ENCODE peak calls at places on chromosome X, in four cellular contexts. G is HepG2, L is NB4, W is spleen. V is an unnamed sample.

GRCh38 chrX:12967711-12968465 is 7.0 kb upstream of the TMSB4X start:
- DNase-seq in G (no peak), L (peak), W (peak), V (no peak)

GRCh38 chrX:66203114-66203513 is 39.1 kb downstream of the HEPH start:
- DNase-seq in G (no peak), L (no peak), W (no peak), V (no peak)

GRCh38 chrX:118823263-118824172 is at the start of gene ZCCHC12:
- DNase-seq in G (peak), L (peak), W (peak), V (peak)

GRCh38 chrX:40104649-40105015 is 6.9 kb upstream of the BCOR start:
- DNase-seq in G (no peak), L (peak), W (peak), V (peak)

GRCh38 chrX:81577028-81577427 is 375.1 kb downstream of the SH3BGRL start:
- DNase-seq in G (no peak), L (no peak), W (no peak), V (no peak)

GRCh38 chrX:138481649-138482048 is 229.9 kb downstream of the FGF13 start:
- DNase-seq in G (no peak), L (no peak), W (no peak), V (no peak)

GRCh38 chrX:6708676-6709075 is 173.8 kb upstream of the VCX3A start:
- DNase-seq in G (no peak), L (no peak), W (no peak), V (no peak)

GRCh38 chrX:39740078-39740477 is 357.7 kb downstream of the BCOR start:
- DNase-seq in G (no peak), L (no peak), W (no peak), V (no peak)

GRCh38 chrX:129721870-129722269 is 16.9 kb upstream of the XPNPEP2 start:
- DNase-seq in G (no peak), L (no peak), W (no peak), V (no peak)

GRCh38 chrX:38061335-38061734 is 55.0 kb downstream of the SYTL5 start:
- DNase-seq in G (peak), L (peak), W (no peak), V (peak)

GRCh38 chrX:110013968-110014367 is 11.1 kb downstream of the TMEM164 start:
- DNase-seq in G (no peak), L (no peak), W (no peak), V (no peak)

GRCh38 chrX:11187001-11187400 is 75.9 kb downstream of the HCCS start:
- DNase-seq in G (no peak), L (no peak), W (no peak), V (no peak)

GRCh38 chrX:48761674-48762471 is at the start of gene GLOD5:
- DNase-seq in G (peak), L (peak), W (no peak), V (no peak)

GRCh38 chrX:40006025-40007017 is 91.4 kb downstream of the BCOR start:
- DNase-seq in G (no peak), L (peak), W (peak), V (peak)

GRCh38 chrX:11890843-11891514 is 132.9 kb downstream of the MSL3 start:
- DNase-seq in G (no peak), L (peak), W (no peak), V (no peak)

GRCh38 chrX:113962338-113962737 is 621.5 kb upstream of the HTR2C start:
- DNase-seq in G (no peak), L (peak), W (no peak), V (peak)

GRCh38 chrX:48025561-48025960 is 18.8 kb downstream of the SPACA5 start:
- DNase-seq in G (peak), L (peak), W (no peak), V (peak)

GRCh38 chrX:39764441-39764914 is 333.3 kb downstream of the BCOR start:
- DNase-seq in G (no peak), L (peak), W (no peak), V (no peak)

GRCh38 chrX:107675823-107676555 is 47.7 kb downstream of the PRPS1 start:
- DNase-seq in G (no peak), L (peak), W (no peak), V (peak)

GRCh38 chrX:118975831-118976598 is 1.6 kb downstream of the LONRF3 start:
- DNase-seq in G (peak), L (peak), W (peak), V (no peak)

GRCh38 chrX:136907626-136908025 is 27.1 kb upstream of the RBMX start:
- DNase-seq in G (no peak), L (no peak), W (no peak), V (no peak)

GRCh38 chrX:40176256-40176978 is 78.7 kb upstream of the BCOR start:
- DNase-seq in G (peak), L (peak), W (peak), V (peak)

GRCh38 chrX:148310402-148311200 is 189.8 kb upstream of the AFF2 start:
- DNase-seq in G (no peak), L (peak), W (no peak), V (no peak)

GRCh38 chrX:140733766-140734342 is 24.3 kb downstream of the LINC00632 start:
- DNase-seq in G (peak), L (peak), W (no peak), V (peak)

GRCh38 chrX:56813318-56813837 is 84.3 kb downstream of the NBDY start:
- DNase-seq in G (no peak), L (peak), W (no peak), V (peak)

GRCh38 chrX:153875391-153876111 is 10.4 kb downstream of the L1CAM start:
- DNase-seq in G (no peak), L (peak), W (peak), V (peak)

GRCh38 chrX:51834076-51834475 is 59.3 kb upstream of the MAGED1 start:
- DNase-seq in G (no peak), L (no peak), W (no peak), V (no peak)

GRCh38 chrX:124211312-124211942 is 121.0 kb upstream of the TEX13D start:
- DNase-seq in G (peak), L (peak), W (no peak), V (peak)

GRCh38 chrX:48520976-48521352 is 644 bp upstream of the EBP start:
- DNase-seq in G (no peak), L (peak), W (no peak), V (no peak)

GRCh38 chrX:115642895-115643530 is 82.0 kb downstream of the PLS3 start:
- DNase-seq in G (peak), L (peak), W (no peak), V (peak)

GRCh38 chrX:69313622-69314290 is 148.5 kb upstream of the PJA1 start:
- DNase-seq in G (no peak), L (no peak), W (peak), V (no peak)

GRCh38 chrX:110406822-110407221 is 48.2 kb downstream of the RTL9 start:
- DNase-seq in G (no peak), L (no peak), W (no peak), V (no peak)

GRCh38 chrX:139202742-139203410 is 327.7 kb upstream of the F9 start:
- DNase-seq in G (no peak), L (no peak), W (no peak), V (no peak)

GRCh38 chrX:116232833-116233232 is 62.3 kb downstream of the AGTR2 start:
- DNase-seq in G (no peak), L (no peak), W (no peak), V (no peak)

GRCh38 chrX:104665691-104666090 is 99.7 kb downstream of the IL1RAPL2 start:
- DNase-seq in G (no peak), L (no peak), W (no peak), V (no peak)

GRCh38 chrX:41442824-41443560 is 4.2 kb upstream of the NYX start:
- DNase-seq in G (no peak), L (peak), W (peak), V (no peak)
- TF ChIP-seq POLR2A in G (no peak), L (no peak), W (no peak), V (no peak)

DNA sequence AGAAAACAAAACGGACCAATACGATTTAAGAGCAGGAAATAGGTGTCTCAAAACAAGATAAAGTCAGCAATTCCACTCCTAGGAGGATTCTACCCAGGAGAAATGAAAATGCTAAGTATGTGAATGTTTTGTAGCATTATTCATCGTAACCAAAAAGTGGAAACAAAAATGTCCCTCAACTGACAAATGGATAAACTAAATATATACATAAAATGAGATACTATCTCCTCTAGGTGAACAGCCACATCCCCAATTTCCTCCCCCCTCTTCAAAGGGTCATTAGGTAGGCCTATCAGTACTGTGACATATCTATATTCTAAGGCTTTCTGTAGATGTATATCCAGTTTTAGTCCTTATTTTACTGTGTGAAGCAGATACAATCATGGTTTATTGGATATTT is 18.0 kb downstream of the DDX3X start:
- DNase-seq in G (no peak), L (no peak), W (no peak), V (no peak)
- TF ChIP-seq POLR2A in G (no peak), L (no peak), W (no peak), V (no peak)

GRCh38 chrX:71545364-71545763 is 12.5 kb downstream of the OGT start:
- DNase-seq in G (no peak), L (peak), W (no peak), V (no peak)

GRCh38 chrX:71547339-71547738 is 14.4 kb downstream of the OGT start:
- DNase-seq in G (no peak), L (no peak), W (no peak), V (no peak)

GRCh38 chrX:71546879-71547278 is 14.0 kb downstream of the OGT start:
- DNase-seq in G (no peak), L (no peak), W (peak), V (no peak)

GRCh38 chrX:71556026-71556425 is 22.2 kb upstream of the GCNA start:
- DNase-seq in G (no peak), L (no peak), W (no peak), V (no peak)

DNA sequence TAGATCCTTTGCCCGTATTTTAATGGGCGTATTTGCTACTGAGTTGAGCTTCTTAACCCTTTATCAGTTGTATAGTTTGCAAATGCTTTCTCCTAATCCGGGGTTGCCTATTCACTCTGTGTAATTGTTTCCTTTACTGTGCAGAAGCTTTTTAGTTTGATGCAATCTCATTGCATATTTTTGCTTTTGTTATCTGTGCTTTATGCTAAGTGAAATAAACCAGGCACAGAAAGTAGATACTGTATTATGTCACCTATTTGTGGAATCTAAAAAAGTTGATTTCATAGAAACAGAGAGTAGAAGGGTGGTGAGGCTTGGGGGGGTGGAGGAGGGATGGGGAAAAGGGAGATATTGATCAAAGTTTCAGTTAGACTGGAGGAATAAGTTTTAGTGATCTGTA is 17.7 kb downstream of the OGT start:
- DNase-seq in G (no peak), L (no peak), W (no peak), V (peak)
- TF ChIP-seq POLR2A in G (no peak), L (no peak), W (no peak), V (no peak)

GRCh38 chrX:23785564-23785963 is 2.6 kb downstream of the SAT1 start:
- DNase-seq in G (no peak), L (no peak), W (no peak), V (no peak)
- TF ChIP-seq POLR2A in G (no peak), L (no peak), W (no peak), V (no peak)

DNA sequence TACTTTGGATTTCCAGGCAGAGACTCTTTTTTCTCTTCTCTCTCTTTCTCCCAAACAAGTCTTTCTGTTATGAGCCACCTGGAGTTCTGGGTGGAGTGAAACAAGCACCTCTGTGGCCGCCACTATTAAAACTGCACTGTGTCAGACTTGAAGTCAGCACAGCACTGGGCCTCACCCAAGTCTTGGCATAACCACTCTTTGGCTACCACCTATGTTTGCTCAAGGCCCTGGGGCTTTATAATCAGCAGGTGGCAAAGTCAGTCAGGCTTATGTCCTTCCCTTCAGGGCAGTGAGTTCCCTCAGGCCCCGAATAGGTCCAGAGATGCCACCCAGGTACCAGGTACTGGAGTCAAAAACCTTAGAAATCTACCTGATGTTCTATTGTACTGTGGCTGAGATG is 52.4 kb downstream of the ITIH6 start:
- DNase-seq in G (no peak), L (no peak), W (no peak), V (no peak)
- TF ChIP-seq POLR2A in G (no peak), L (no peak), W (no peak), V (no peak)

GRCh38 chrX:17587352-17587751 is 149.9 kb upstream of the SCML1 start:
- DNase-seq in G (no peak), L (no peak), W (no peak), V (no peak)
- TF ChIP-seq POLR2A in G (no peak), L (no peak), W (no peak), V (no peak)